ENCODE peak calls at places on chromosomes 5 and 9, in eight cellular contexts. C is amygdala, Q is NCI-H1105 treated with DMSO at 0.1 percent for 48 hours, H is NCI-H526, U is SJSA1, D is NCI-H1417, M is RWPE1, W is AG09309. Z is an unnamed sample.

GRCh38 chr9:104286792-104287191 is 192.7 kb downstream of the SMC2 start:
- DNase-seq in U (no peak), C (no peak), H (no peak), W (no peak), Q (no peak), D (no peak), M (peak), Z (no peak)

GRCh38 chr5:145715412-145715811 is 119.7 kb downstream of the PRELID2 start:
- DNase-seq in C (no peak), H (no peak), U (no peak), W (no peak), D (no peak), Q (no peak), M (no peak), Z (no peak)

GRCh38 chr9:37486616-37487544 is 1.1 kb downstream of the POLR1E start:
- DNase-seq in D (peak), W (peak), H (peak), M (no peak), C (no peak), U (peak), Q (no peak), Z (no peak)

GRCh38 chr5:68277427-68277826 is 61.9 kb downstream of the PIK3R1 start:
- DNase-seq in M (peak), H (no peak), U (no peak), C (no peak), W (no peak), D (no peak), Q (no peak), Z (no peak)

GRCh38 chr9:9078301-9078700 is 1278.7 kb upstream of the DMAC1 start:
- DNase-seq in H (no peak), D (no peak), U (no peak), Q (no peak), M (no peak), W (no peak), C (no peak), Z (no peak)

GRCh38 chr5:25694805-25695204 is 1050.0 kb upstream of the CDH10 start:
- DNase-seq in Q (no peak), H (no peak), W (no peak), U (no peak), M (no peak), D (no peak), C (no peak), Z (no peak)

GRCh38 chr9:91320299-91320698 is 41.4 kb downstream of the AUH start:
- DNase-seq in U (no peak), W (no peak), C (no peak), D (no peak), M (no peak), H (no peak), Q (no peak), Z (no peak)

GRCh38 chr9:136209786-136210185 is 4.9 kb upstream of the LHX3 start:
- DNase-seq in M (no peak), Q (no peak), W (no peak), U (no peak), D (no peak), C (no peak), H (no peak), Z (no peak)

GRCh38 chr9:95839012-95839411 is 36.5 kb upstream of the ERCC6L2 start:
- DNase-seq in C (no peak), W (no peak), M (no peak), D (no peak), U (no peak), H (no peak), Q (no peak), Z (no peak)

GRCh38 chr5:139806111-139806510 is 10.5 kb downstream of the PSD2 start:
- DNase-seq in U (no peak), M (no peak), H (no peak), D (no peak), C (peak), W (no peak), Q (no peak), Z (no peak)

GRCh38 chr5:61167382-61167781 is 5.1 kb upstream of the SMIM15 start:
- DNase-seq in C (no peak), M (peak), H (peak), Q (no peak), D (peak), U (no peak), W (peak), Z (peak)

GRCh38 chr5:1659100-1660036 is 135.6 kb upstream of the LPCAT1 start:
- DNase-seq in W (no peak), D (peak), H (no peak), U (no peak), Q (no peak), M (no peak), C (no peak), Z (no peak)

GRCh38 chr5:125756456-125756855 is 666.8 kb upstream of the GRAMD2B start:
- DNase-seq in C (no peak), Q (no peak), H (no peak), D (no peak), U (no peak), M (no peak), W (no peak), Z (no peak)

GRCh38 chr5:57650360-57651069 is 167.9 kb upstream of the ACTBL2 start:
- DNase-seq in Q (no peak), M (peak), C (no peak), W (peak), D (peak), U (peak), H (peak), Z (peak)

GRCh38 chr9:118650407-118650806 is 718.8 kb downstream of the BRINP1 start:
- DNase-seq in M (no peak), Q (no peak), C (no peak), H (no peak), U (no peak), D (peak), W (no peak), Z (no peak)

GRCh38 chr9:88530051-88530450 is 4.9 kb upstream of the NXNL2 start:
- DNase-seq in M (no peak), C (no peak), H (no peak), D (no peak), W (no peak), U (no peak), Q (no peak), Z (no peak)

GRCh38 chr9:122346478-122347347 is 24.1 kb upstream of the PTGS1 start:
- DNase-seq in D (peak), H (peak), Q (no peak), W (no peak), U (no peak), C (no peak), M (no peak), Z (peak)

GRCh38 chr5:180436936-180437335 is 57.2 kb upstream of the CNOT6 start:
- DNase-seq in W (no peak), H (no peak), M (no peak), Q (no peak), D (no peak), U (no peak), C (no peak), Z (no peak)

GRCh38 chr9:86978986-86979385 is 31.7 kb upstream of the GAS1 start:
- DNase-seq in D (no peak), U (no peak), H (no peak), W (no peak), C (no peak), Q (peak), M (no peak), Z (no peak)

GRCh38 chr9:18568969-18569368 is 95.0 kb downstream of the ADAMTSL1 start:
- DNase-seq in H (no peak), W (no peak), Q (peak), U (no peak), M (no peak), D (peak), C (no peak), Z (no peak)

GRCh38 chr5:78691073-78691960 is 42.7 kb upstream of the LHFPL2 start:
- DNase-seq in H (peak), U (no peak), C (no peak), M (no peak), D (peak), Q (no peak), W (no peak), Z (peak)

GRCh38 chr5:172450861-172451695 is 3.2 kb downstream of the SH3PXD2B start:
- DNase-seq in C (no peak), M (peak), H (peak), Q (no peak), D (peak), W (no peak), U (no peak), Z (peak)

GRCh38 chr5:150109921-150110320 is 23.6 kb upstream of the CSF1R start:
- DNase-seq in W (no peak), H (no peak), C (no peak), M (no peak), D (no peak), U (no peak), Q (no peak), Z (peak)

GRCh38 chr5:146762830-146763229 is 115.7 kb downstream of the PPP2R2B start:
- DNase-seq in C (no peak), M (no peak), H (no peak), U (no peak), D (no peak), W (no peak), Q (no peak), Z (no peak)

GRCh38 chr5:33579789-33580188 is 139.0 kb downstream of the TARS1 start:
- DNase-seq in Q (no peak), W (no peak), U (no peak), D (no peak), C (no peak), H (no peak), M (no peak), Z (no peak)

GRCh38 chr5:139401546-139401945 is 2.3 kb downstream of the SPATA24 start:
- DNase-seq in C (no peak), U (no peak), M (no peak), W (no peak), H (no peak), Q (no peak), D (no peak), Z (no peak)

Z was measured in endodermal cell.